ENCODE peak calls at places on chromosomes 6 and 20, in four cellular contexts. One of them, this sample, is unnamed.

GRCh38 chr20:20941468-20941889 is 164.7 kb downstream of the LINC00237 start:
- DNase-seq in mesothelial cell of epicardium: no peak
- DNase-seq in nephron progenitor cell: no peak
- DNase-seq in RWPE1: no peak
- DNase-seq in this sample: no peak

GRCh38 chr6:13762648-13763441 is 51.2 kb upstream of the RANBP9 start:
- DNase-seq in mesothelial cell of epicardium: no peak
- DNase-seq in nephron progenitor cell: no peak
- DNase-seq in RWPE1: peak; percentile 56
- DNase-seq in this sample: no peak

GRCh38 chr20:40763646-40764295 is 74.7 kb upstream of the MAFB start:
- DNase-seq in mesothelial cell of epicardium: no peak
- DNase-seq in nephron progenitor cell: no peak
- DNase-seq in RWPE1: no peak
- DNase-seq in this sample: no peak

GRCh38 chr6:41748542-41748941 is 1.3 kb upstream of the PGC start:
- DNase-seq in mesothelial cell of epicardium: no peak
- DNase-seq in nephron progenitor cell: no peak
- DNase-seq in RWPE1: no peak
- DNase-seq in this sample: no peak

GRCh38 chr6:157217198-157217893 is 106.0 kb downstream of the TMEM242 start:
- DNase-seq in mesothelial cell of epicardium: no peak
- DNase-seq in nephron progenitor cell: no peak
- DNase-seq in RWPE1: no peak
- DNase-seq in this sample: no peak

GRCh38 chr6:101832371-101832770 is 438.9 kb downstream of the GRIK2 start:
- DNase-seq in mesothelial cell of epicardium: no peak
- DNase-seq in nephron progenitor cell: no peak
- DNase-seq in RWPE1: no peak
- DNase-seq in this sample: no peak

GRCh38 chr6:170043150-170043819 is 247.6 kb downstream of the DLL1 start:
- DNase-seq in mesothelial cell of epicardium: no peak
- DNase-seq in nephron progenitor cell: no peak
- DNase-seq in RWPE1: no peak
- DNase-seq in this sample: no peak

GRCh38 chr20:25273046-25273445 is 25.2 kb downstream of the PYGB start:
- DNase-seq in mesothelial cell of epicardium: peak; percentile 6
- DNase-seq in nephron progenitor cell: no peak
- DNase-seq in RWPE1: no peak
- DNase-seq in this sample: no peak

GRCh38 chr6:11194399-11195274 is 37.8 kb downstream of the NEDD9 start:
- DNase-seq in mesothelial cell of epicardium: no peak
- DNase-seq in nephron progenitor cell: no peak
- DNase-seq in RWPE1: no peak
- DNase-seq in this sample: no peak

GRCh38 chr6:29887819-29888581 is 54.3 kb upstream of the HLA-A start:
- DNase-seq in mesothelial cell of epicardium: no peak
- DNase-seq in nephron progenitor cell: peak; percentile 71
- DNase-seq in RWPE1: peak; percentile 42
- DNase-seq in this sample: peak; percentile 12

GRCh38 chr20:10848810-10849370 is 175.1 kb upstream of the JAG1 start:
- DNase-seq in mesothelial cell of epicardium: no peak
- DNase-seq in nephron progenitor cell: no peak
- DNase-seq in RWPE1: peak; percentile 63
- DNase-seq in this sample: no peak

GRCh38 chr6:134094436-134094835 is 42.0 kb upstream of the SLC2A12 start:
- DNase-seq in mesothelial cell of epicardium: no peak
- DNase-seq in nephron progenitor cell: no peak
- DNase-seq in RWPE1: no peak
- DNase-seq in this sample: no peak

GRCh38 chr20:56004611-56005388 is 519 bp downstream of the CBLN4 start:
- DNase-seq in mesothelial cell of epicardium: no peak
- DNase-seq in nephron progenitor cell: no peak
- DNase-seq in RWPE1: no peak
- DNase-seq in this sample: no peak

GRCh38 chr6:136579800-136580199 is 29.6 kb upstream of the MAP7 start:
- DNase-seq in mesothelial cell of epicardium: no peak
- DNase-seq in nephron progenitor cell: no peak
- DNase-seq in RWPE1: no peak
- DNase-seq in this sample: no peak

GRCh38 chr6:4004249-4004648 is 74.7 kb downstream of the FAM217A start:
- DNase-seq in mesothelial cell of epicardium: no peak
- DNase-seq in nephron progenitor cell: no peak
- DNase-seq in RWPE1: no peak
- DNase-seq in this sample: no peak

GRCh38 chr6:129692467-129692866 is 17.5 kb downstream of the ARHGAP18 start:
- DNase-seq in mesothelial cell of epicardium: no peak
- DNase-seq in nephron progenitor cell: no peak
- DNase-seq in RWPE1: no peak
- DNase-seq in this sample: no peak

GRCh38 chr20:41234546-41234945 is 83.0 kb downstream of the ZHX3 start:
- DNase-seq in mesothelial cell of epicardium: no peak
- DNase-seq in nephron progenitor cell: no peak
- DNase-seq in RWPE1: no peak
- DNase-seq in this sample: no peak

GRCh38 chr6:63578757-63579156 is 6.5 kb downstream of the LOC128125822 start:
- DNase-seq in mesothelial cell of epicardium: no peak
- DNase-seq in nephron progenitor cell: no peak
- DNase-seq in RWPE1: no peak
- DNase-seq in this sample: no peak

GRCh38 chr6:26575494-26575939 is 21.2 kb upstream of the ABT1 start:
- DNase-seq in mesothelial cell of epicardium: no peak
- DNase-seq in nephron progenitor cell: no peak
- DNase-seq in RWPE1: no peak
- DNase-seq in this sample: no peak

GRCh38 chr6:144757299-144757698 is 472.2 kb downstream of the UTRN start:
- DNase-seq in mesothelial cell of epicardium: no peak
- DNase-seq in nephron progenitor cell: no peak
- DNase-seq in RWPE1: no peak
- DNase-seq in this sample: no peak

GRCh38 chr20:56504373-56505005 is 20.1 kb upstream of the FAM209A start:
- DNase-seq in mesothelial cell of epicardium: no peak
- DNase-seq in nephron progenitor cell: peak; percentile 28
- DNase-seq in RWPE1: no peak
- DNase-seq in this sample: peak; percentile 6

GRCh38 chr6:23510778-23511510 is 615.1 kb upstream of the NRSN1 start:
- DNase-seq in mesothelial cell of epicardium: no peak
- DNase-seq in nephron progenitor cell: no peak
- DNase-seq in RWPE1: no peak
- DNase-seq in this sample: no peak

GRCh38 chr20:40186826-40187225 is 502.2 kb downstream of the MAFB start:
- DNase-seq in mesothelial cell of epicardium: no peak
- DNase-seq in nephron progenitor cell: no peak
- DNase-seq in RWPE1: no peak
- DNase-seq in this sample: no peak

GRCh38 chr6:15960740-15961629 is 167.9 kb upstream of the MYLIP start:
- DNase-seq in mesothelial cell of epicardium: no peak
- DNase-seq in nephron progenitor cell: no peak
- DNase-seq in RWPE1: no peak
- DNase-seq in this sample: no peak

GRCh38 chr6:3239110-3239830 is 11.8 kb upstream of the TUBB2B start:
- DNase-seq in mesothelial cell of epicardium: no peak
- DNase-seq in nephron progenitor cell: no peak
- DNase-seq in RWPE1: no peak
- DNase-seq in this sample: no peak

GRCh38 chr6:149168968-149169367 is 148.5 kb upstream of the TAB2 start:
- DNase-seq in mesothelial cell of epicardium: no peak
- DNase-seq in nephron progenitor cell: no peak
- DNase-seq in RWPE1: no peak
- DNase-seq in this sample: no peak

GRCh38 chr20:51446656-51447055 is 95.9 kb downstream of the NFATC2 start:
- DNase-seq in mesothelial cell of epicardium: no peak
- DNase-seq in nephron progenitor cell: no peak
- DNase-seq in RWPE1: peak; percentile 93
- DNase-seq in this sample: peak; percentile 14

GRCh38 chr20:45341939-45342862 is 6.0 kb downstream of the SDC4 start:
- DNase-seq in mesothelial cell of epicardium: no peak
- DNase-seq in nephron progenitor cell: peak; percentile 48
- DNase-seq in RWPE1: peak; percentile 55
- DNase-seq in this sample: no peak

GRCh38 chr20:10523438-10523837 is 88.3 kb downstream of the SLX4IP start:
- DNase-seq in mesothelial cell of epicardium: no peak
- DNase-seq in nephron progenitor cell: no peak
- DNase-seq in RWPE1: no peak
- DNase-seq in this sample: no peak

GRCh38 chr6:151763303-151763702 is 44.2 kb upstream of the ESR1 start:
- DNase-seq in mesothelial cell of epicardium: no peak
- DNase-seq in nephron progenitor cell: no peak
- DNase-seq in RWPE1: peak; percentile 75
- DNase-seq in this sample: no peak

GRCh38 chr6:170290306-170291128 is at the start of gene DLL1:
- DNase-seq in mesothelial cell of epicardium: no peak
- DNase-seq in nephron progenitor cell: peak; percentile 87
- DNase-seq in RWPE1: no peak
- DNase-seq in this sample: peak; percentile 67

GRCh38 chr20:48877299-48877698 is 44.2 kb upstream of the ARFGEF2 start:
- DNase-seq in mesothelial cell of epicardium: no peak
- DNase-seq in nephron progenitor cell: no peak
- DNase-seq in RWPE1: no peak
- DNase-seq in this sample: no peak

GRCh38 chr6:28982476-28983266 is 22.4 kb downstream of the ZNF311 start:
- DNase-seq in mesothelial cell of epicardium: no peak
- DNase-seq in nephron progenitor cell: no peak
- DNase-seq in RWPE1: peak; percentile 53
- DNase-seq in this sample: no peak

DNA sequence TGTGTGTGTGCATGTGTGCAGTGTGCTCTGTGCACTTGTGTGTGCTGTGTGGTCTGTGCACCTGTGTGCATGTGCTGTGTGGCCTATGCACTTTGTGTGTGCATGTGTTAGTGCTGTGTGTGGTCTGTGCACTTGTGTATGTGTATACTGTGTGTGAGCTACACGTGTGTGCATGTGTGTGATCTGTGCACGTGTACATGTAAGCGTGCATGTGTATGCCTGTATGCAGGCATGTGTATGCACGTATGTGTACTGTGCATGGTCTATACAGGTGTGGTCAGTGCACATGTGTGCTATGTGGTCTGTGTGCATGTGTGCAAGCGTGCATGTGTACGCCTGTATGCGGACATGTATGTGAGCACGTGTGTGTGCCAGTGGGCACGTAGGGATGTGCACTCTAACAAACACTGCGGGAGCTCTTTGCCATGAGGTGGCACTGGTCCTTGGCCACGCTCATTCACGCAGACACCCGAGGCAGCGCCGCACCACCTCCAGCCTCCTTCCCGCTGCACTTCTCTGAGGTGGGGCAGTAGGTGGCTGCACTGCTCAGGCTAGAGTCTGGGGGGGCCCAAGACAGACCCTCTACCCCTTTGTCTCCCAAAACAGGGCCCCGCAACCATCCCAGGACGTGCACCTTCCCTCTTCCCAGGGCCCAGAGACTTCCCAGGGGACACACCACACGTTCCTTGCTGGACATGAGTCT is 42.4 kb upstream of the CHRNA4 start:
- DNase-seq in mesothelial cell of epicardium: no peak
- DNase-seq in nephron progenitor cell: no peak
- DNase-seq in RWPE1: no peak
- DNase-seq in this sample: no peak
- TF ChIP-seq CTCF in mesothelial cell of epicardium: no peak
- TF ChIP-seq CTCF in nephron progenitor cell: no peak
- TF ChIP-seq CTCF in RWPE1: no peak
- TF ChIP-seq CTCF in this sample: no peak

DNA sequence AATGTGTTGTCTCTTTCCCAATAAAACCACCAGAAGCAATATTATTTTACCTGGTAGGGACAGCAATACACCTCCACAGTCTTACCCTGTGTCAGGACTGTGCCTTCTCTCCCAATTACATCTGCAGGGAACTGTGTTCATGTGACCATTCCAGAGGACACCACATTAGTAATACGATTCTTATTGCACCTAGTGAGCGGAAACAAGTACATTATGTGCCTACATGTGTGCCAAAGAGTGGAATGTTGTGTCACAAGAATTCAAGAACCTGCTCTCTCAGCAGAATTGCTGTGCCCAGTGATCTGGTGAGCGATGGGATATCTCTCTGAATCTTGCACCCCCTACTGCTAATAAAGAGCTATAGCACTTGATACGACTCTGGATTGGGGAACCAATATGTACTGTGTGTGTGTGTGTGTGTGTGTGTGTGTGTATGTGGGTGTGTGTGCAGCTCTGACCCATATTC is 57.4 kb upstream of the FOXC1 start:
- DNase-seq in mesothelial cell of epicardium: no peak
- DNase-seq in nephron progenitor cell: no peak
- DNase-seq in RWPE1: peak; percentile 14
- DNase-seq in this sample: no peak
- TF ChIP-seq CTCF in mesothelial cell of epicardium: no peak
- TF ChIP-seq CTCF in nephron progenitor cell: no peak
- TF ChIP-seq CTCF in RWPE1: no peak
- TF ChIP-seq CTCF in this sample: peak; percentile 40

DNA sequence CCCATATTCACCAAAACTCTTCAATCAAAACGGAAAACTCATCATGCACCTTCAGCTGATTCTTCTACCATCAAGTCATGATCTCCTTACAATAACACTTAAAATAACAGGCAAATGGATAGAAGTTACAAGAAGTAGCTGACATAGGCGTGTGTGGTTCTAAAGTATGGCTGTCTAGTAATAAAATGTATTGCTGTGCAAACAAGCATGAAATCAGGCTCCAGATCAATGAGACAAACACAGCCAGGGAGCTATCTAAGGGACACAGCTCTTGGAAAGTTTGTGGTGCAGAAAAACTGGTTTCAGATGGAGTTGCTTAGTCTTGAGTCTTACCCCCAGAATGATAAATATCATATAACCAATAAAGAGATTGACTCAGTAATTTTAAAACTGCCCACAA is 434.8 kb upstream of the NOX3 start:
- DNase-seq in mesothelial cell of epicardium: no peak
- DNase-seq in nephron progenitor cell: no peak
- DNase-seq in RWPE1: no peak
- DNase-seq in this sample: no peak
- TF ChIP-seq CTCF in mesothelial cell of epicardium: no peak
- TF ChIP-seq CTCF in nephron progenitor cell: no peak
- TF ChIP-seq CTCF in RWPE1: no peak
- TF ChIP-seq CTCF in this sample: no peak

DNA sequence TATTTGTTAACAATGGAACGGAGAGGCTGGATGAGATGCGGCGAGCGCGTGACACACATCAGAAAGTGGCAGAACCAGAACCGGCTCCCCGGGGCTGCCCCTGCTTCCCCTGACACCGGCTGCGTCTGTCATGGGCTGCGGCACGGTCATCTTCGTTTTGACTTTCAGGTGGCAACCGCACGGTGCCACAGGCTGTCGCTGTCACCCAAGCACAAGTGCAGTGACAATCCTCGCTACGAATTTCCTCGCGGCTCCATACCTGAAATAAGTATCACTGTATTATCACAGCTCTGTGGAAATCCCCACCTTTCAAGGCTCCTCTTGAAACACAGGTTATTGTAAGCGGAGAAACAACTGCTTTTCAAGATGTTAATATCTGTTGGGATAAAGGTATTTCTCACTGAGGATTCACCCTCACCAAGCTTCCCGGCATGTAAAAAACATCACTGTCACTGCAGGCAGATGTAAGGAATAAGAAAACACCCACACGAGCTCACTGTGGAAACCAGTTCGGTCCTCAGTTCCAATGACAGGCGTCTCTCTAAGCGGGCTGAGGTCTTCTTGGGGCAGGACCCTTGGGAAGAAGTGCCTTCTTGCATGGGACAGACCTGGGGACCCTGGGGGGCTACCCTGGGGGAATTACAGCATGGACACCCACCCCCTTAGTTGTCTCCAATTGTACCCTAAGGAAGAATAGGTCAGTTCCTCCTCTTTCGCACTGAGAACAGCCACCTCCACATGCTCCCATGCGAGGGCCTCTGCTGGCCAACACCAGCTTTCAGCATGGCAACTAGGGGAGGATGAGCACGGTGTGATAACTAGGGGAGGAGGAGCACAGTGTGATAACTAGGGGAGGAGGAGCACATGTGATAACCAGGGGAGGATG is 86.3 kb downstream of the DACT2 start:
- DNase-seq in mesothelial cell of epicardium: no peak
- DNase-seq in nephron progenitor cell: no peak
- DNase-seq in RWPE1: no peak
- DNase-seq in this sample: no peak
- TF ChIP-seq CTCF in mesothelial cell of epicardium: no peak
- TF ChIP-seq CTCF in nephron progenitor cell: no peak
- TF ChIP-seq CTCF in RWPE1: no peak
- TF ChIP-seq CTCF in this sample: no peak

This sample was measured in neural crest cell.